ENCODE peak calls at places on chromosomes 3 and 15, in five cellular contexts. P is endothelial cell of umbilical vein, R is mesendoderm, S is mammary epithelial cell, U is ovary. N is an unnamed sample. For H3K4me1 and H3K36me3, the result is how much of the 10 kb centered on the place peaks cover.

GRCh38 chr3:162544246-162544645 is 1047.6 kb downstream of the OTOL1 start:
- DNase-seq in S (no peak), P (no peak), U (no peak), R (peak), N (no peak)

GRCh38 chr3:143726727-143727126 is 121.5 kb downstream of the SLC9A9 start:
- DNase-seq in U (no peak), P (no peak), S (no peak), R (no peak), N (no peak)

GRCh38 chr3:78940128-78940527 is 827.7 kb downstream of the ROBO1 start:
- DNase-seq in R (no peak), S (no peak), P (no peak), U (no peak), N (no peak)

GRCh38 chr3:23117856-23118255 is 85.3 kb upstream of the UBE2E2 start:
- DNase-seq in S (no peak), R (no peak), P (no peak), U (no peak), N (no peak)

GRCh38 chr3:47159820-47160219 is 4.1 kb downstream of the SETD2 start:
- DNase-seq in S (no peak), R (peak), U (no peak), P (no peak), N (no peak)

GRCh38 chr3:47384425-47384824 is 3.6 kb downstream of the PTPN23 start:
- DNase-seq in S (no peak), R (no peak), U (no peak), P (no peak), N (no peak)

GRCh38 chr3:51031666-51032065 is 353.4 kb upstream of the MANF start:
- DNase-seq in R (no peak), S (no peak), U (no peak), P (no peak), N (no peak)

GRCh38 chr15:70376031-70376928 is 278.6 kb upstream of the TLE3 start:
- DNase-seq in R (peak), U (no peak), P (no peak), S (no peak), N (no peak)

GRCh38 chr3:133237380-133237779 is 162.5 kb upstream of the BFSP2 start:
- DNase-seq in P (no peak), R (no peak), U (no peak), S (no peak), N (no peak)

GRCh38 chr15:91944334-91944733 is 90.8 kb downstream of the SLCO3A1 start:
- DNase-seq in P (no peak), U (no peak), S (no peak), R (no peak), N (no peak)

GRCh38 chr15:91939432-91939831 is 85.9 kb downstream of the SLCO3A1 start:
- DNase-seq in P (no peak), R (no peak), S (no peak), U (no peak), N (no peak)

GRCh38 chr15:91941871-91942270 is 88.4 kb downstream of the SLCO3A1 start:
- DNase-seq in R (no peak), U (no peak), P (no peak), S (no peak), N (no peak)

GRCh38 chr15:91942676-91943417 is 89.3 kb downstream of the SLCO3A1 start:
- DNase-seq in S (peak), U (peak), R (no peak), P (no peak), N (peak)

GRCh38 chr15:91940466-91941381 is 87.2 kb downstream of the SLCO3A1 start:
- DNase-seq in U (no peak), R (no peak), S (peak), P (no peak), N (no peak)
- H3K4me1 ChIP-seq in U (under half), R (under half), S (under half), P (under half), N (under half)

DNA sequence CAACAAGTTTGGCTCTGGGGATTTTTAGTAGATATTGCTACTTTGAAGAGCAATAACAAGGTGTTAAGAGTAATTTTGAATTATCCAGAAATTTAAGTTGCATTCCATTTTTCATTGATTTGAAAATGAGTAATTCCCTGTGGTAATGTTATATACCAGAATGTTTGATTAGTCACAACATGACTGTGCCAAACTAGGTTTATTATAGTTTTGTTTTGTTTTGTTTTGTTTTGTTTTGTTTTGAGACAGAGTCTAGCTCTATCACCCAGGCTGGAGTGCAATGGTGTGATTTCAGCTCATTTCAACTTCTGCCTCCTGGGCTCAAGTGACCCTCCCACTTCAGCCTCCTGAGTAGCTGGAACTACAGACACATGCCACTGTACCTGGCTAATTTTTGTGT is 40.7 kb downstream of the CNOT10 start:
- DNase-seq in U (no peak), P (no peak), S (peak), R (no peak), N (no peak)
- H3K36me3 ChIP-seq in U (under half), P (under half), S (under half), R (under half), N (under half)

GRCh38 chr15:101121511-101122090 is 130.2 kb downstream of the CHSY1 start:
- DNase-seq in P (peak), U (peak), R (peak), S (peak), N (peak)
- H3K4me3 ChIP-seq in P (no peak), U (peak), R (no peak), S (no peak), N (peak)

DNA sequence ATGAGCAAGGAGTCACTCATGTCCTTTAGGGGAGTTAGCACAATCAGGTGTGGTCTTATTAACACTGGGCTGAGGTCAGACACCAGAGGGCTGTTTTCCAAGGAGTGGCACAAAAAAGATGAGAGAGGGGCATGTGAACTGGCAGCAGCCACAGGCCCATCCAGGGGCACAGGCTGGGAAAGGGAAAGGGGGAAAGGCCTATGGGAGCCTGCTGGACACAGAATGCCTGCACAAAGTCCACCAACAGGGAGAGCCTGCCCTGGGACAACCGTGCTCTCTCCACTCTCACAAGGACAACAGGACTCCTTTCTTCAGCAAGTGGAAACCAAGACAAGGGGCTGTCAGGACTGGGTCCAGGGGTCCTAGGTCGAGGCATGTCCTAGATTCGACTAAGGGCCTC is 109.6 kb downstream of the ADCY5 start:
- DNase-seq in P (no peak), U (no peak), S (no peak), R (no peak), N (peak)
- H3K4me1 ChIP-seq in P (under half), U (under half), S (under half), R (under half), N (under half)

DNA sequence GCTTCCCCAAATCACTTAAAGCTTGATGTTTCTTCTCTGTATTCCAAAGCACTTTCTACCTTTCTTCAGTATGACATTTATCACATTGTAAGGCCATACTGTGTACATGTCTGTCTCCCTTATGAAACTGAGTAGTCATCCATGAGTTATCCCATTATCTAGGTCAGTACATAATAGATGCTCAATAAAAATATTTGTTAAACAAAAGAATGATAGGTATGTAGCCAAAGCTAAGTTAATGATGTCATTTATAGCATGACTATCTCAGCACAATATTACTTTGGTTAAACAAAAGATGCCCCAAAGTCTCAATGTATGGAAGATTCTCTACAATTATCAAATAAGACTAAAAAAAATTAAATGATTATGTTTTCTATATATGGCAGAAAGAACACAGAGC is 3.1 kb upstream of the TMCO5A start:
- DNase-seq in S (no peak), U (no peak), P (no peak), R (no peak), N (no peak)
- H3K36me3 ChIP-seq in S (under half), U (under half), P (under half), R (under half), N (under half)

DNA sequence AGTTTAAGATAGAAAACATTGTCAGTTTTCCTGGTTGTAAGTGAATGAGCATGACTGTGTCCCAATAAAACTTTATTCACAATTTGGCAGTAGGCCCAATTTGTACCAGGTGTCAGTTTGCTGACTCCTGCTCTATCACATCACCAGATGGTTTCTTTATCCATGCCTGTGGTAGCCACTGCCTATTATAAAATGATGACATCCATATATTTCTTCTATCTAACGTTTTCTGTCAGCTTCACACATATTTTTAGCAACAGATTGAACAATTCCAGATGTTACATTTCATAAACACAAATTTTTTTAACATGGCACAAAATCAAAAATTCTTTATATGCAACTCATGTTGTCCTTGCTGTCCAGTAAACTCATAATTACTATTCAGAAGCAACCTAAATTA is 1371.6 kb downstream of the NSUN3 start:
- DNase-seq in P (no peak), R (no peak), U (no peak), S (no peak), N (no peak)
- H3K4me3 ChIP-seq in P (no peak), R (no peak), U (no peak), S (no peak), N (no peak)